ENCODE peak calls at places on chromosomes 16 and 17, in five cellular contexts. One of them, this sample, is unnamed.

GRCh38 chr17:42387221-42387657 is 1.0 kb downstream of the STAT3 start:
- DNase-seq in lung microvascular endothelial cell: peak; percentile 48
- DNase-seq in A549: no peak
- DNase-seq in coronary artery: no peak
- DNase-seq in activated T-cell treated with anti-CD3 and anti-CD28 coated beads for 48 hours: no peak
- DNase-seq in this sample: no peak

GRCh38 chr17:56690441-56691291 is 97.2 kb downstream of the NOG start:
- DNase-seq in lung microvascular endothelial cell: no peak
- DNase-seq in A549: no peak
- DNase-seq in coronary artery: no peak
- DNase-seq in activated T-cell treated with anti-CD3 and anti-CD28 coated beads for 48 hours: no peak
- DNase-seq in this sample: no peak

GRCh38 chr17:38560503-38561318 is 45.0 kb downstream of the SRCIN1 start:
- DNase-seq in lung microvascular endothelial cell: peak; percentile 60
- DNase-seq in A549: no peak
- DNase-seq in coronary artery: no peak
- DNase-seq in activated T-cell treated with anti-CD3 and anti-CD28 coated beads for 48 hours: no peak
- DNase-seq in this sample: no peak

GRCh38 chr17:81397314-81398169 is 2.3 kb downstream of the BAHCC1 start:
- DNase-seq in lung microvascular endothelial cell: peak; percentile 70
- DNase-seq in A549: peak; percentile 79
- DNase-seq in coronary artery: no peak
- DNase-seq in activated T-cell treated with anti-CD3 and anti-CD28 coated beads for 48 hours: no peak
- DNase-seq in this sample: no peak

GRCh38 chr17:50841277-50841948 is 6.0 kb downstream of the WFIKKN2 start:
- DNase-seq in lung microvascular endothelial cell: no peak
- DNase-seq in A549: no peak
- DNase-seq in coronary artery: no peak
- DNase-seq in activated T-cell treated with anti-CD3 and anti-CD28 coated beads for 48 hours: no peak
- DNase-seq in this sample: no peak

GRCh38 chr17:40862985-40863733 is 3.9 kb downstream of the KRT12 start:
- DNase-seq in lung microvascular endothelial cell: no peak
- DNase-seq in A549: no peak
- DNase-seq in coronary artery: no peak
- DNase-seq in activated T-cell treated with anti-CD3 and anti-CD28 coated beads for 48 hours: no peak
- DNase-seq in this sample: no peak

GRCh38 chr17:34443832-34444469 is 80.9 kb upstream of the CCL1 start:
- DNase-seq in lung microvascular endothelial cell: no peak
- DNase-seq in A549: peak; percentile 48
- DNase-seq in coronary artery: no peak
- DNase-seq in activated T-cell treated with anti-CD3 and anti-CD28 coated beads for 48 hours: peak; percentile 3
- DNase-seq in this sample: no peak

GRCh38 chr17:66317629-66318028 is 15.2 kb downstream of the PRKCA start:
- DNase-seq in lung microvascular endothelial cell: no peak
- DNase-seq in A549: no peak
- DNase-seq in coronary artery: no peak
- DNase-seq in activated T-cell treated with anti-CD3 and anti-CD28 coated beads for 48 hours: no peak
- DNase-seq in this sample: no peak

GRCh38 chr17:74457146-74457819 is 9.2 kb upstream of the CD300A start:
- DNase-seq in lung microvascular endothelial cell: peak; percentile 62
- DNase-seq in A549: peak; percentile 82
- DNase-seq in coronary artery: peak; percentile 88
- DNase-seq in activated T-cell treated with anti-CD3 and anti-CD28 coated beads for 48 hours: peak; percentile 64
- DNase-seq in this sample: peak; percentile 65

GRCh38 chr17:75639771-75640555 is 6.7 kb downstream of the SMIM5 start:
- DNase-seq in lung microvascular endothelial cell: no peak
- DNase-seq in A549: no peak
- DNase-seq in coronary artery: peak; percentile 55
- DNase-seq in activated T-cell treated with anti-CD3 and anti-CD28 coated beads for 48 hours: no peak
- DNase-seq in this sample: no peak

GRCh38 chr16:50313596-50314483 is 47.5 kb downstream of the ADCY7 start:
- DNase-seq in lung microvascular endothelial cell: peak; percentile 76
- DNase-seq in A549: no peak
- DNase-seq in coronary artery: peak; percentile 79
- DNase-seq in activated T-cell treated with anti-CD3 and anti-CD28 coated beads for 48 hours: peak; percentile 29
- DNase-seq in this sample: no peak

GRCh38 chr16:57512296-57513001 is 23.9 kb downstream of the CCDC102A start:
- DNase-seq in lung microvascular endothelial cell: no peak
- DNase-seq in A549: no peak
- DNase-seq in coronary artery: no peak
- DNase-seq in activated T-cell treated with anti-CD3 and anti-CD28 coated beads for 48 hours: no peak
- DNase-seq in this sample: no peak

GRCh38 chr16:12317121-12317810 is 340.7 kb downstream of the SNX29 start:
- DNase-seq in lung microvascular endothelial cell: no peak
- DNase-seq in A549: no peak
- DNase-seq in coronary artery: no peak
- DNase-seq in activated T-cell treated with anti-CD3 and anti-CD28 coated beads for 48 hours: no peak
- DNase-seq in this sample: no peak

GRCh38 chr16:64475627-64476351 is 646.1 kb downstream of the CDH11 start:
- DNase-seq in lung microvascular endothelial cell: no peak
- DNase-seq in A549: no peak
- DNase-seq in coronary artery: no peak
- DNase-seq in activated T-cell treated with anti-CD3 and anti-CD28 coated beads for 48 hours: no peak
- DNase-seq in this sample: no peak

GRCh38 chr17:65918450-65918849 is 273.5 kb downstream of the CEP112 start:
- DNase-seq in lung microvascular endothelial cell: peak; percentile 86
- DNase-seq in A549: no peak
- DNase-seq in coronary artery: no peak
- DNase-seq in activated T-cell treated with anti-CD3 and anti-CD28 coated beads for 48 hours: no peak
- DNase-seq in this sample: no peak

GRCh38 chr17:31467502-31468256 is 76.2 kb downstream of the RAB11FIP4 start:
- DNase-seq in lung microvascular endothelial cell: no peak
- DNase-seq in A549: no peak
- DNase-seq in coronary artery: no peak
- DNase-seq in activated T-cell treated with anti-CD3 and anti-CD28 coated beads for 48 hours: no peak
- DNase-seq in this sample: no peak

GRCh38 chr16:10514369-10515055 is 65.9 kb downstream of the EMP2 start:
- DNase-seq in lung microvascular endothelial cell: peak; percentile 52
- DNase-seq in A549: peak; percentile 40
- DNase-seq in coronary artery: peak; percentile 63
- DNase-seq in activated T-cell treated with anti-CD3 and anti-CD28 coated beads for 48 hours: peak; percentile 34
- DNase-seq in this sample: peak; percentile 20

GRCh38 chr16:471353-472198 is 46.1 kb downstream of the RAB11FIP3 start:
- DNase-seq in lung microvascular endothelial cell: no peak
- DNase-seq in A549: no peak
- DNase-seq in coronary artery: no peak
- DNase-seq in activated T-cell treated with anti-CD3 and anti-CD28 coated beads for 48 hours: no peak
- DNase-seq in this sample: no peak

GRCh38 chr17:42527932-42528331 is 8.1 kb upstream of the NAGLU start:
- DNase-seq in lung microvascular endothelial cell: no peak
- DNase-seq in A549: no peak
- DNase-seq in coronary artery: no peak
- DNase-seq in activated T-cell treated with anti-CD3 and anti-CD28 coated beads for 48 hours: no peak
- DNase-seq in this sample: no peak

GRCh38 chr17:7173687-7174602 is 5.2 kb downstream of the ASGR1 start:
- DNase-seq in lung microvascular endothelial cell: peak; percentile 84
- DNase-seq in A549: no peak
- DNase-seq in coronary artery: no peak
- DNase-seq in activated T-cell treated with anti-CD3 and anti-CD28 coated beads for 48 hours: peak; percentile 37
- DNase-seq in this sample: peak; percentile 30

GRCh38 chr17:66523378-66524174 is 221.2 kb downstream of the PRKCA start:
- DNase-seq in lung microvascular endothelial cell: no peak
- DNase-seq in A549: no peak
- DNase-seq in coronary artery: no peak
- DNase-seq in activated T-cell treated with anti-CD3 and anti-CD28 coated beads for 48 hours: no peak
- DNase-seq in this sample: no peak

GRCh38 chr16:27154573-27155521 is 48.5 kb upstream of the KDM8 start:
- DNase-seq in lung microvascular endothelial cell: peak; percentile 47
- DNase-seq in A549: peak; percentile 60
- DNase-seq in coronary artery: no peak
- DNase-seq in activated T-cell treated with anti-CD3 and anti-CD28 coated beads for 48 hours: peak; percentile 65
- DNase-seq in this sample: peak; percentile 83

GRCh38 chr17:968812-969766 is 10.5 kb downstream of the NXN start:
- DNase-seq in lung microvascular endothelial cell: no peak
- DNase-seq in A549: no peak
- DNase-seq in coronary artery: no peak
- DNase-seq in activated T-cell treated with anti-CD3 and anti-CD28 coated beads for 48 hours: no peak
- DNase-seq in this sample: no peak

GRCh38 chr16:27374794-27375499 is 27.0 kb upstream of the IL21R start:
- DNase-seq in lung microvascular endothelial cell: peak; percentile 89
- DNase-seq in A549: peak; percentile 81
- DNase-seq in coronary artery: no peak
- DNase-seq in activated T-cell treated with anti-CD3 and anti-CD28 coated beads for 48 hours: peak; percentile 61
- DNase-seq in this sample: peak; percentile 62

GRCh38 chr16:77385481-77385880 is 49.4 kb downstream of the ADAMTS18 start:
- DNase-seq in lung microvascular endothelial cell: peak; percentile 35
- DNase-seq in A549: no peak
- DNase-seq in coronary artery: no peak
- DNase-seq in activated T-cell treated with anti-CD3 and anti-CD28 coated beads for 48 hours: no peak
- DNase-seq in this sample: no peak

GRCh38 chr17:4362141-4362540 is 4.3 kb downstream of the UBE2G1 start:
- DNase-seq in lung microvascular endothelial cell: peak; percentile 4
- DNase-seq in A549: no peak
- DNase-seq in coronary artery: no peak
- DNase-seq in activated T-cell treated with anti-CD3 and anti-CD28 coated beads for 48 hours: no peak
- DNase-seq in this sample: no peak

GRCh38 chr16:23754594-23755483 is at the start of gene CHP2:
- DNase-seq in lung microvascular endothelial cell: no peak
- DNase-seq in A549: no peak
- DNase-seq in coronary artery: no peak
- DNase-seq in activated T-cell treated with anti-CD3 and anti-CD28 coated beads for 48 hours: no peak
- DNase-seq in this sample: no peak

GRCh38 chr16:82852388-82852998 is 225.7 kb downstream of the CDH13 start:
- DNase-seq in lung microvascular endothelial cell: no peak
- DNase-seq in A549: no peak
- DNase-seq in coronary artery: no peak
- DNase-seq in activated T-cell treated with anti-CD3 and anti-CD28 coated beads for 48 hours: no peak
- DNase-seq in this sample: no peak

GRCh38 chr16:56987692-56988091 is 1.7 kb upstream of the NLRC5 start:
- DNase-seq in lung microvascular endothelial cell: no peak
- DNase-seq in A549: no peak
- DNase-seq in coronary artery: no peak
- DNase-seq in activated T-cell treated with anti-CD3 and anti-CD28 coated beads for 48 hours: no peak
- DNase-seq in this sample: no peak

GRCh38 chr16:30650369-30651123 is at the start of gene PRR14:
- DNase-seq in lung microvascular endothelial cell: peak; percentile 100
- DNase-seq in A549: peak; percentile 92
- DNase-seq in coronary artery: peak; percentile 100
- DNase-seq in activated T-cell treated with anti-CD3 and anti-CD28 coated beads for 48 hours: peak; percentile 97
- DNase-seq in this sample: peak; percentile 97

GRCh38 chr17:10429416-10430045 is 7.8 kb upstream of the MYH8 start:
- DNase-seq in lung microvascular endothelial cell: no peak
- DNase-seq in A549: no peak
- DNase-seq in coronary artery: no peak
- DNase-seq in activated T-cell treated with anti-CD3 and anti-CD28 coated beads for 48 hours: no peak
- DNase-seq in this sample: no peak

GRCh38 chr16:9275386-9275785 is 183.9 kb downstream of the HAPSTR1 start:
- DNase-seq in lung microvascular endothelial cell: no peak
- DNase-seq in A549: no peak
- DNase-seq in coronary artery: no peak
- DNase-seq in activated T-cell treated with anti-CD3 and anti-CD28 coated beads for 48 hours: no peak
- DNase-seq in this sample: no peak

GRCh38 chr17:16398270-16399267 is 16.8 kb upstream of the TRPV2 start:
- DNase-seq in lung microvascular endothelial cell: peak; percentile 68
- DNase-seq in A549: no peak
- DNase-seq in coronary artery: no peak
- DNase-seq in activated T-cell treated with anti-CD3 and anti-CD28 coated beads for 48 hours: no peak
- DNase-seq in this sample: no peak

GRCh38 chr16:4280625-4281024 is 7.8 kb upstream of the TFAP4 start:
- DNase-seq in lung microvascular endothelial cell: no peak
- DNase-seq in A549: no peak
- DNase-seq in coronary artery: no peak
- DNase-seq in activated T-cell treated with anti-CD3 and anti-CD28 coated beads for 48 hours: no peak
- DNase-seq in this sample: no peak

GRCh38 chr16:20944861-20945390 is 44.4 kb downstream of the LYRM1 start:
- DNase-seq in lung microvascular endothelial cell: peak; percentile 58
- DNase-seq in A549: no peak
- DNase-seq in coronary artery: no peak
- DNase-seq in activated T-cell treated with anti-CD3 and anti-CD28 coated beads for 48 hours: peak; percentile 49
- DNase-seq in this sample: peak; percentile 38